ENCODE peak calls at places on chromosome 17, in five cellular contexts. P is substantia nigra; J is stimulated activated CD4-positive, alpha-beta T cell treated with anti-CD3 and anti-CD28 coated beads, TNF-alpha, amount 100 ng/mL, for 24 hours; A is NCI-H774; K is left ventricle myocardium superior. G is an unnamed sample.

GRCh38 chr17:3602499-3602898 is 6.7 kb downstream of the TRPV1 start:
- DNase-seq in P (no peak), J (peak), A (no peak), K (no peak), G (no peak)

GRCh38 chr17:43442711-43443110 is 41.1 kb upstream of the DHX8 start:
- DNase-seq in P (no peak), J (no peak), A (no peak), K (no peak), G (peak)

GRCh38 chr17:77208217-77208808 is 67.5 kb downstream of the SEC14L1 start:
- DNase-seq in P (no peak), J (no peak), A (peak), K (no peak), G (no peak)

GRCh38 chr17:48722201-48722907 is at the start of gene PRAC1:
- DNase-seq in P (no peak), J (no peak), A (no peak), K (no peak), G (no peak)

GRCh38 chr17:5619088-5619740 is 34.9 kb upstream of the NLRP1 start:
- DNase-seq in P (no peak), J (peak), A (no peak), K (no peak), G (no peak)

GRCh38 chr17:31279401-31279800 is 17.6 kb downstream of the OMG start:
- DNase-seq in P (no peak), J (no peak), A (no peak), K (no peak), G (no peak)

GRCh38 chr17:76831316-76831715 is 36.9 kb upstream of the MGAT5B start:
- DNase-seq in P (no peak), J (no peak), A (no peak), K (no peak), G (no peak)

GRCh38 chr17:12229315-12229714 is 208.6 kb downstream of the MAP2K4 start:
- DNase-seq in P (no peak), J (no peak), A (no peak), K (no peak), G (no peak)

GRCh38 chr17:38538906-38539305 is 66.8 kb downstream of the SRCIN1 start:
- DNase-seq in P (no peak), J (no peak), A (peak), K (no peak), G (no peak)

GRCh38 chr17:40551091-40551873 is 14.0 kb downstream of the CCR7 start:
- DNase-seq in P (no peak), J (no peak), A (no peak), K (peak), G (no peak)

GRCh38 chr17:17783825-17784598 is 52.8 kb downstream of the SREBF1 start:
- DNase-seq in P (peak), J (peak), A (peak), K (peak), G (no peak)

GRCh38 chr17:73309727-73310555 is 1.9 kb downstream of the CDC42EP4 start:
- DNase-seq in P (no peak), J (no peak), A (no peak), K (peak), G (no peak)

GRCh38 chr17:59845595-59846390 is 47.0 kb downstream of the TUBD1 start:
- DNase-seq in P (no peak), J (no peak), A (peak), K (no peak), G (peak)

GRCh38 chr17:65694601-65695000 is 133.2 kb upstream of the AXIN2 start:
- DNase-seq in P (no peak), J (no peak), A (no peak), K (no peak), G (no peak)

GRCh38 chr17:69779378-69780214 is 295.4 kb upstream of the KCNJ16 start:
- DNase-seq in P (no peak), J (no peak), A (no peak), K (no peak), G (no peak)

GRCh38 chr17:81285179-81285878 is 9.8 kb downstream of the SLC38A10 start:
- DNase-seq in P (peak), J (peak), A (no peak), K (peak), G (no peak)

GRCh38 chr17:13420294-13421277 is 181.1 kb downstream of the HS3ST3A1 start:
- DNase-seq in P (no peak), J (no peak), A (peak), K (no peak), G (peak)

G was measured in RWPE1.